ENCODE peak calls at places on chromosomes 16 and 17, in six cellular contexts. B is effector CD4-positive, alpha-beta T cell; I is psoas muscle; L is hypothalamus; S is stimulated activated CD4-positive, alpha-beta T cell treated with anti-CD3 and anti-CD28 coated beads, Interleukin-2, amount 100 ng/mL, for 48 hours; F is fibroblast of lung. Y is an unnamed sample.

GRCh38 chr17:28346199-28346580 is 10.6 kb downstream of the TNFAIP1 start:
- DNase-seq in B (no peak), I (no peak), L (no peak), S (no peak), F (peak; percentile 72), Y (no peak)

GRCh38 chr17:2853722-2854580 is 57.7 kb downstream of the RAP1GAP2 start:
- DNase-seq in B (no peak), I (no peak), L (no peak), S (no peak), F (peak; percentile 24), Y (no peak)

GRCh38 chr16:66274335-66275110 is 92.0 kb upstream of the CDH5 start:
- DNase-seq in B (no peak), I (no peak), L (no peak), S (no peak), F (peak; percentile 36), Y (no peak)

GRCh38 chr17:78910885-78911284 is 7.9 kb upstream of the CEP295NL start:
- DNase-seq in B (no peak), I (no peak), L (no peak), S (no peak), F (no peak), Y (no peak)

GRCh38 chr17:82097187-82097918 is 683 bp downstream of the FASN start:
- DNase-seq in B (no peak), I (peak; percentile 71), L (no peak), S (no peak), F (peak; percentile 58), Y (peak; percentile 50)

GRCh38 chr17:65558683-65559311 is 2.7 kb downstream of the AXIN2 start:
- DNase-seq in B (no peak), I (peak; percentile 54), L (no peak), S (no peak), F (no peak), Y (no peak)

GRCh38 chr17:61482467-61482866 is 30.2 kb downstream of the TBX4 start:
- DNase-seq in B (no peak), I (no peak), L (no peak), S (no peak), F (no peak), Y (no peak)

GRCh38 chr17:68627956-68628355 is 26.8 kb upstream of the FAM20A start:
- DNase-seq in B (no peak), I (no peak), L (no peak), S (no peak), F (no peak), Y (peak; percentile 44)

GRCh38 chr16:60087530-60087929 is 1353.4 kb upstream of the GOT2 start:
- DNase-seq in B (no peak), I (no peak), L (no peak), S (no peak), F (no peak), Y (no peak)

GRCh38 chr16:27084296-27085065 is 17.8 kb downstream of the C16orf82 start:
- DNase-seq in B (no peak), I (no peak), L (no peak), S (no peak), F (no peak), Y (no peak)

Y was measured in uterus.